ENCODE peak calls at places on chromosome 3, in seven cellular contexts. One of them, this sample, is unnamed.

GRCh38 chr3:164095279-164095678 is 983.0 kb downstream of the SI start:
- DNase-seq in skeletal muscle cell: no peak
- DNase-seq in H7: no peak
- DNase-seq in CD8-positive, alpha-beta T cell: no peak
- DNase-seq in OCI-LY7: no peak
- DNase-seq in AG04450: no peak
- DNase-seq in neuronal stem cell: no peak
- DNase-seq in this sample: no peak

GRCh38 chr3:183613366-183614293 is 21.8 kb upstream of the KLHL24 start:
- DNase-seq in OCI-LY7: no peak
- DNase-seq in skeletal muscle cell: no peak
- DNase-seq in H7: no peak
- DNase-seq in AG04450: no peak
- DNase-seq in CD8-positive, alpha-beta T cell: no peak
- DNase-seq in neuronal stem cell: no peak
- DNase-seq in this sample: no peak

GRCh38 chr3:139718415-139718814 is 40.6 kb upstream of the NMNAT3 start:
- DNase-seq in AG04450: no peak
- DNase-seq in OCI-LY7: no peak
- DNase-seq in H7: peak
- DNase-seq in CD8-positive, alpha-beta T cell: no peak
- DNase-seq in skeletal muscle cell: peak
- DNase-seq in neuronal stem cell: peak
- DNase-seq in this sample: no peak

GRCh38 chr3:71652786-71653419 is 69.4 kb upstream of the FOXP1 start:
- DNase-seq in skeletal muscle cell: peak
- DNase-seq in CD8-positive, alpha-beta T cell: no peak
- DNase-seq in AG04450: peak
- DNase-seq in neuronal stem cell: peak
- DNase-seq in OCI-LY7: peak
- DNase-seq in H7: peak
- DNase-seq in this sample: no peak

GRCh38 chr3:53547327-53547726 is 52.9 kb downstream of the CACNA1D start:
- DNase-seq in CD8-positive, alpha-beta T cell: no peak
- DNase-seq in H7: no peak
- DNase-seq in OCI-LY7: no peak
- DNase-seq in neuronal stem cell: no peak
- DNase-seq in skeletal muscle cell: no peak
- DNase-seq in AG04450: no peak
- DNase-seq in this sample: peak

GRCh38 chr3:75180235-75180944 is 483.7 kb upstream of the FRG2C start:
- DNase-seq in OCI-LY7: no peak
- DNase-seq in H7: no peak
- DNase-seq in skeletal muscle cell: no peak
- DNase-seq in AG04450: no peak
- DNase-seq in neuronal stem cell: no peak
- DNase-seq in CD8-positive, alpha-beta T cell: no peak
- DNase-seq in this sample: no peak

GRCh38 chr3:31187380-31187779 is 292.9 kb upstream of the GADL1 start:
- DNase-seq in skeletal muscle cell: no peak
- DNase-seq in CD8-positive, alpha-beta T cell: no peak
- DNase-seq in OCI-LY7: no peak
- DNase-seq in AG04450: no peak
- DNase-seq in H7: no peak
- DNase-seq in neuronal stem cell: no peak
- DNase-seq in this sample: no peak

GRCh38 chr3:104101736-104102135 is 1265.0 kb upstream of the ALCAM start:
- DNase-seq in H7: no peak
- DNase-seq in AG04450: no peak
- DNase-seq in CD8-positive, alpha-beta T cell: no peak
- DNase-seq in OCI-LY7: no peak
- DNase-seq in skeletal muscle cell: peak
- DNase-seq in neuronal stem cell: no peak
- DNase-seq in this sample: no peak

GRCh38 chr3:66053009-66053782 is 14.5 kb upstream of the MAGI1 start:
- DNase-seq in AG04450: no peak
- DNase-seq in neuronal stem cell: no peak
- DNase-seq in CD8-positive, alpha-beta T cell: no peak
- DNase-seq in H7: no peak
- DNase-seq in skeletal muscle cell: no peak
- DNase-seq in OCI-LY7: no peak
- DNase-seq in this sample: no peak

GRCh38 chr3:5270656-5271055 is 83.1 kb downstream of the EDEM1 start:
- DNase-seq in skeletal muscle cell: no peak
- DNase-seq in H7: no peak
- DNase-seq in OCI-LY7: no peak
- DNase-seq in CD8-positive, alpha-beta T cell: no peak
- DNase-seq in neuronal stem cell: no peak
- DNase-seq in AG04450: no peak
- DNase-seq in this sample: peak

GRCh38 chr3:128497305-128498126 is 4.5 kb upstream of the GATA2 start:
- DNase-seq in OCI-LY7: peak
- DNase-seq in skeletal muscle cell: no peak
- DNase-seq in CD8-positive, alpha-beta T cell: peak
- DNase-seq in H7: peak
- DNase-seq in neuronal stem cell: no peak
- DNase-seq in AG04450: no peak
- DNase-seq in this sample: no peak

GRCh38 chr3:9698293-9698692 is 5.3 kb upstream of the CPNE9 start:
- DNase-seq in skeletal muscle cell: no peak
- DNase-seq in OCI-LY7: no peak
- DNase-seq in H7: no peak
- DNase-seq in CD8-positive, alpha-beta T cell: no peak
- DNase-seq in neuronal stem cell: no peak
- DNase-seq in AG04450: no peak
- DNase-seq in this sample: no peak

GRCh38 chr3:33331414-33331813 is 54.2 kb downstream of the FBXL2 start:
- DNase-seq in H7: peak
- DNase-seq in neuronal stem cell: no peak
- DNase-seq in skeletal muscle cell: no peak
- DNase-seq in CD8-positive, alpha-beta T cell: no peak
- DNase-seq in OCI-LY7: no peak
- DNase-seq in AG04450: no peak
- DNase-seq in this sample: no peak

GRCh38 chr3:174101244-174101643 is 703.7 kb downstream of the NLGN1 start:
- DNase-seq in AG04450: no peak
- DNase-seq in CD8-positive, alpha-beta T cell: no peak
- DNase-seq in neuronal stem cell: no peak
- DNase-seq in skeletal muscle cell: no peak
- DNase-seq in H7: no peak
- DNase-seq in OCI-LY7: no peak
- DNase-seq in this sample: no peak

GRCh38 chr3:69389520-69390248 is 3.8 kb upstream of the FRMD4B start:
- DNase-seq in AG04450: no peak
- DNase-seq in neuronal stem cell: no peak
- DNase-seq in H7: no peak
- DNase-seq in skeletal muscle cell: no peak
- DNase-seq in OCI-LY7: no peak
- DNase-seq in CD8-positive, alpha-beta T cell: no peak
- DNase-seq in this sample: no peak

GRCh38 chr3:133158686-133159085 is 120.5 kb downstream of the TMEM108 start:
- DNase-seq in H7: no peak
- DNase-seq in neuronal stem cell: no peak
- DNase-seq in CD8-positive, alpha-beta T cell: no peak
- DNase-seq in AG04450: no peak
- DNase-seq in OCI-LY7: no peak
- DNase-seq in skeletal muscle cell: peak
- DNase-seq in this sample: no peak

GRCh38 chr3:63791974-63792373 is 27.1 kb upstream of the C3orf49 start:
- DNase-seq in H7: no peak
- DNase-seq in AG04450: no peak
- DNase-seq in CD8-positive, alpha-beta T cell: no peak
- DNase-seq in OCI-LY7: no peak
- DNase-seq in neuronal stem cell: no peak
- DNase-seq in skeletal muscle cell: peak
- DNase-seq in this sample: no peak

GRCh38 chr3:196633658-196634151 is 5.8 kb upstream of the NRROS start:
- DNase-seq in H7: no peak
- DNase-seq in OCI-LY7: no peak
- DNase-seq in neuronal stem cell: no peak
- DNase-seq in CD8-positive, alpha-beta T cell: no peak
- DNase-seq in skeletal muscle cell: no peak
- DNase-seq in AG04450: no peak
- DNase-seq in this sample: no peak

GRCh38 chr3:196634224-196634623 is 5.3 kb upstream of the NRROS start:
- DNase-seq in AG04450: no peak
- DNase-seq in neuronal stem cell: no peak
- DNase-seq in H7: no peak
- DNase-seq in CD8-positive, alpha-beta T cell: no peak
- DNase-seq in OCI-LY7: peak
- DNase-seq in skeletal muscle cell: no peak
- DNase-seq in this sample: no peak

GRCh38 chr3:196629234-196629633 is 10.3 kb upstream of the NRROS start:
- DNase-seq in OCI-LY7: no peak
- DNase-seq in AG04450: no peak
- DNase-seq in H7: no peak
- DNase-seq in neuronal stem cell: no peak
- DNase-seq in CD8-positive, alpha-beta T cell: no peak
- DNase-seq in skeletal muscle cell: no peak
- DNase-seq in this sample: no peak

GRCh38 chr3:196632033-196632751 is 7.3 kb upstream of the NRROS start:
- DNase-seq in skeletal muscle cell: no peak
- DNase-seq in AG04450: no peak
- DNase-seq in CD8-positive, alpha-beta T cell: peak
- DNase-seq in neuronal stem cell: peak
- DNase-seq in H7: peak
- DNase-seq in OCI-LY7: peak
- DNase-seq in this sample: no peak

DNA sequence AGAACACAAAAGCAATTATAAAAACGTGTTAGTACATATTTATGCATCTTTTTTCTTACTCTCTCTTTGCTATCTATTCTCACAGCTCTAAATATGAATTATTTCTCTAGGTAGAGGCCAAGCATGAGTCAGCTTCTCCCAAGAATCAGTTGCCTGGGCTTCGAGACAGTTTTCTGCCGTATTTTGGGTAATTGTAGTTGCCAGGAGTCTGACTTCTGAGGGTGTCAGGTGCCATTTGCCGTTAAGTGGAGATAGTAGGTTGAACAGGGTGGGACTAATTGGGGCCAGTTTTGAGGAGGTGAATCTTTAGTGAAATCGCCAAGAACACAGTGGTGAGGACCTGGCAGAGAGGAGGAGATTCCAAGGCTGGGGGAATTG is 7.8 kb upstream of the NRROS start:
- DNase-seq in skeletal muscle cell: no peak
- DNase-seq in neuronal stem cell: no peak
- DNase-seq in H7: no peak
- DNase-seq in AG04450: no peak
- DNase-seq in CD8-positive, alpha-beta T cell: no peak
- DNase-seq in OCI-LY7: no peak
- DNase-seq in this sample: no peak
- H3K4me3 ChIP-seq in skeletal muscle cell: peak
- H3K4me3 ChIP-seq in neuronal stem cell: peak
- H3K4me3 ChIP-seq in H7: peak
- H3K4me3 ChIP-seq in AG04450: peak
- H3K4me3 ChIP-seq in CD8-positive, alpha-beta T cell: peak
- H3K4me3 ChIP-seq in OCI-LY7: peak
- H3K4me3 ChIP-seq in this sample: peak

DNA sequence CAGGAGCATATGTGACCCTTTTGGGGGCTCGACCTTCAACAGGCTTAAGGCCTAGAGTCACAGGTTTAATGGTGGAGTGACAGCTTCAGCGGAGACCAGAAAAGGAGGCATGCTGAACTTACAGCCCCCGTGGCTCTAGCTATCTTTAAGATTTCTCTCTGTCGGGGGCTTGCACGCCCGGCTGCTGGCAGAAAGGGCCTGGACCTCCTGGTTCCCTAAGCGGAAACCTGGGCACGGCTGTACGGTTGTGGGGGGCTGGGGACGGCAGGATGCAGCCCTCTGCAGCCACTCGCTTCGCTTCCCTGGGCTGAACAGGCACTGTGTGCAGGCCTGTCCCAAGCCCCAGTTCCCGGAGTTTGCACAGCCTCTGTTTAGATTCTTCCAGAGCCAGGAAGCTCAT is 513 bp upstream of the CACNA2D2 start:
- DNase-seq in skeletal muscle cell: no peak
- DNase-seq in AG04450: no peak
- DNase-seq in neuronal stem cell: no peak
- DNase-seq in CD8-positive, alpha-beta T cell: no peak
- DNase-seq in OCI-LY7: no peak
- DNase-seq in H7: no peak
- DNase-seq in this sample: no peak
- H3K4me3 ChIP-seq in skeletal muscle cell: no peak
- H3K4me3 ChIP-seq in AG04450: no peak
- H3K4me3 ChIP-seq in neuronal stem cell: no peak
- H3K4me3 ChIP-seq in CD8-positive, alpha-beta T cell: peak
- H3K4me3 ChIP-seq in OCI-LY7: no peak
- H3K4me3 ChIP-seq in H7: peak
- H3K4me3 ChIP-seq in this sample: peak

GRCh38 chr3:112132088-112132487 is 960 bp downstream of the GCSAM start:
- DNase-seq in AG04450: no peak
- DNase-seq in OCI-LY7: peak
- DNase-seq in CD8-positive, alpha-beta T cell: no peak
- DNase-seq in skeletal muscle cell: no peak
- DNase-seq in neuronal stem cell: no peak
- DNase-seq in H7: no peak
- DNase-seq in this sample: no peak

GRCh38 chr3:112131111-112131510 is 1.9 kb downstream of the GCSAM start:
- DNase-seq in CD8-positive, alpha-beta T cell: no peak
- DNase-seq in skeletal muscle cell: no peak
- DNase-seq in OCI-LY7: peak
- DNase-seq in H7: no peak
- DNase-seq in AG04450: no peak
- DNase-seq in neuronal stem cell: no peak
- DNase-seq in this sample: no peak

GRCh38 chr3:112130638-112130993 is 2.4 kb downstream of the GCSAM start:
- DNase-seq in AG04450: no peak
- DNase-seq in OCI-LY7: peak
- DNase-seq in neuronal stem cell: no peak
- DNase-seq in CD8-positive, alpha-beta T cell: no peak
- DNase-seq in H7: no peak
- DNase-seq in skeletal muscle cell: no peak
- DNase-seq in this sample: no peak

GRCh38 chr3:112128843-112129727 is 4.0 kb downstream of the GCSAM start:
- DNase-seq in skeletal muscle cell: no peak
- DNase-seq in OCI-LY7: peak
- DNase-seq in H7: no peak
- DNase-seq in CD8-positive, alpha-beta T cell: peak
- DNase-seq in neuronal stem cell: no peak
- DNase-seq in AG04450: peak
- DNase-seq in this sample: no peak

GRCh38 chr3:112129925-112130637 is 3.0 kb downstream of the GCSAM start:
- DNase-seq in CD8-positive, alpha-beta T cell: no peak
- DNase-seq in neuronal stem cell: no peak
- DNase-seq in OCI-LY7: peak
- DNase-seq in H7: no peak
- DNase-seq in AG04450: no peak
- DNase-seq in skeletal muscle cell: no peak
- DNase-seq in this sample: no peak
- H3K4me3 ChIP-seq in CD8-positive, alpha-beta T cell: no peak
- H3K4me3 ChIP-seq in neuronal stem cell: no peak
- H3K4me3 ChIP-seq in OCI-LY7: peak
- H3K4me3 ChIP-seq in H7: no peak
- H3K4me3 ChIP-seq in AG04450: no peak
- H3K4me3 ChIP-seq in skeletal muscle cell: no peak
- H3K4me3 ChIP-seq in this sample: no peak

DNA sequence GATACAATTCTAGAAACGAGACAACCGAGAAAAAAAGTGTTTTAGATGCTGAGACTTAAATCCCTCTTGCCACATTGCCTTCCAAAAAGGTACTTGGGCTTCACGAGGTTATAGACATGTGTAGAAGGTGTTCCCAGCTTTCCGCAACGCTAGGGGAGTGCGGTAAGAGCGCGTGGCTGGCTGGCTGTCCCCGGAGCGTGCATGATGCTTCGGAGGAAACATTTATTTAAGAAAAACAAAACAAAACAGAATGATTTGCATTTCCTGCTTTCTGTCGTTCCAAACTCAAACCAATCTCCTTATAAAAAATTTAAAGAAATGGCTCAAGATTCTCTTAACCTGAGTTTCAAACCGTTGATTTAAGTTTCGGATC is 841 bp downstream of the SLC6A20 start:
- DNase-seq in CD8-positive, alpha-beta T cell: no peak
- DNase-seq in OCI-LY7: no peak
- DNase-seq in H7: no peak
- DNase-seq in skeletal muscle cell: no peak
- DNase-seq in AG04450: no peak
- DNase-seq in neuronal stem cell: no peak
- DNase-seq in this sample: no peak
- H3K4me3 ChIP-seq in CD8-positive, alpha-beta T cell: no peak
- H3K4me3 ChIP-seq in OCI-LY7: no peak
- H3K4me3 ChIP-seq in H7: no peak
- H3K4me3 ChIP-seq in skeletal muscle cell: no peak
- H3K4me3 ChIP-seq in AG04450: no peak
- H3K4me3 ChIP-seq in neuronal stem cell: no peak
- H3K4me3 ChIP-seq in this sample: peak

This sample was measured in esophagus muscularis mucosa.